ENCODE peak calls at places on chromosome 3, in nine cellular contexts. U is hippocampal formation; O is posterior cingulate gyrus; M is DMS153; B is A172; N is M059J; H is stimulated activated CD8-positive, alpha-beta memory T cell treated with anti-CD3 and anti-CD28 coated beads, Interleukin-2, amount 100 ng/mL, for 48 hours; X is EH; P is GM04504. G is an unnamed sample.

GRCh38 chr3:10420745-10421475 is 84.5 kb downstream of the ATP2B2 start:
- DNase-seq in H (no peak), P (no peak), O (no peak), B (no peak), X (no peak), N (no peak), M (no peak), U (no peak), G (no peak)

GRCh38 chr3:189103208-189103607 is 68.6 kb upstream of the TPRG1 start:
- DNase-seq in O (no peak), N (no peak), M (no peak), P (no peak), X (no peak), H (no peak), U (no peak), B (no peak), G (no peak)

GRCh38 chr3:141328286-141329166 is 39.8 kb upstream of the ZBTB38 start:
- DNase-seq in M (no peak), X (no peak), U (no peak), B (no peak), N (peak; percentile 35), O (no peak), H (no peak), P (no peak), G (no peak)

GRCh38 chr3:100637197-100637631 is 27.8 kb downstream of the ADGRG7 start:
- DNase-seq in M (no peak), B (peak; percentile 42), U (no peak), P (no peak), H (no peak), N (peak; percentile 54), O (no peak), X (peak; percentile 45), G (no peak)

GRCh38 chr3:23170306-23170705 is 32.8 kb upstream of the UBE2E2 start:
- DNase-seq in B (peak; percentile 16), P (no peak), M (no peak), H (no peak), O (no peak), N (peak; percentile 11), U (no peak), X (peak; percentile 38), G (no peak)

GRCh38 chr3:127628788-127629456 is at the start of gene PODXL2:
- DNase-seq in H (no peak), M (peak; percentile 42), U (peak; percentile 22), O (peak; percentile 43), B (no peak), N (peak; percentile 53), P (no peak), X (peak; percentile 67), G (no peak)

GRCh38 chr3:38720465-38720864 is 71.0 kb upstream of the SCN5A start:
- DNase-seq in M (no peak), O (no peak), H (no peak), X (no peak), P (no peak), N (no peak), U (no peak), B (no peak), G (no peak)

GRCh38 chr3:134315286-134316106 is 58.8 kb downstream of the AMOTL2 start:
- DNase-seq in X (peak; percentile 93), H (no peak), B (peak; percentile 77), N (peak; percentile 82), M (no peak), O (peak; percentile 20), P (no peak), U (no peak), G (no peak)

GRCh38 chr3:11091791-11092190 is 62.5 kb upstream of the HRH1 start:
- DNase-seq in P (no peak), M (no peak), B (no peak), N (no peak), O (no peak), U (no peak), H (no peak), X (no peak), G (no peak)

GRCh38 chr3:45506751-45507391 is 87.7 kb upstream of the LIMD1 start:
- DNase-seq in U (no peak), M (no peak), P (no peak), B (no peak), O (no peak), N (peak; percentile 19), X (no peak), H (no peak), G (no peak)

GRCh38 chr3:116135462-116135861 is 309.8 kb downstream of the LSAMP start:
- DNase-seq in H (no peak), X (peak; percentile 48), B (peak; percentile 81), U (peak; percentile 28), M (no peak), O (no peak), P (peak; percentile 80), N (peak; percentile 91), G (peak; percentile 18)

GRCh38 chr3:165195628-165196576 is at the start of gene SLITRK3:
- DNase-seq in U (peak; percentile 41), P (no peak), M (no peak), N (no peak), H (no peak), B (no peak), X (no peak), O (no peak), G (no peak)

GRCh38 chr3:105967117-105967516 is 98.3 kb upstream of the CBLB start:
- DNase-seq in O (no peak), X (peak; percentile 91), U (no peak), M (no peak), H (no peak), P (peak; percentile 30), B (peak; percentile 67), N (peak; percentile 92), G (no peak)

GRCh38 chr3:154356009-154356408 is 31.7 kb upstream of the DHX36 start:
- DNase-seq in H (no peak), N (no peak), U (no peak), P (no peak), M (no peak), O (no peak), X (no peak), B (peak; percentile 25), G (no peak)

GRCh38 chr3:37223084-37223975 is 48.9 kb upstream of the LRRFIP2 start:
- DNase-seq in N (peak; percentile 90), B (peak; percentile 70), M (no peak), P (no peak), H (no peak), U (no peak), X (peak; percentile 80), O (no peak), G (no peak)

GRCh38 chr3:72661115-72661457 is 187.2 kb downstream of the SHQ1 start:
- DNase-seq in X (peak; percentile 80), P (peak; percentile 77), N (peak; percentile 92), M (peak; percentile 55), H (no peak), B (peak; percentile 89), O (peak; percentile 56), U (peak; percentile 22), G (no peak)

GRCh38 chr3:132535575-132536441 is 61.3 kb upstream of the ACKR4 start:
- DNase-seq in N (peak; percentile 74), X (peak; percentile 87), M (peak; percentile 27), O (no peak), H (peak; percentile 32), U (peak; percentile 45), P (peak; percentile 70), B (peak; percentile 74), G (peak; percentile 7)

GRCh38 chr3:35723480-35724097 is 84.3 kb downstream of the ARPP21 start:
- DNase-seq in O (no peak), H (no peak), U (no peak), X (no peak), M (no peak), B (no peak), N (no peak), P (no peak), G (no peak)

GRCh38 chr3:98954806-98955205 is 53.3 kb upstream of the DCBLD2 start:
- DNase-seq in U (no peak), O (no peak), M (no peak), P (peak; percentile 45), X (peak; percentile 51), N (peak; percentile 50), B (peak; percentile 68), H (no peak), G (no peak)

GRCh38 chr3:10327592-10327991 is 6.7 kb upstream of the SEC13 start:
- DNase-seq in M (no peak), P (no peak), N (no peak), O (no peak), H (no peak), B (no peak), U (no peak), X (no peak), G (no peak)

GRCh38 chr3:128170866-128171516 is 17.7 kb downstream of the EEFSEC start:
- DNase-seq in M (peak; percentile 50), U (peak; percentile 66), O (no peak), X (peak; percentile 83), B (peak; percentile 61), P (peak; percentile 75), N (peak; percentile 67), H (no peak), G (peak; percentile 32)

GRCh38 chr3:38131621-38132369 is 5.1 kb downstream of the ACAA1 start:
- DNase-seq in P (no peak), M (no peak), B (no peak), U (no peak), N (no peak), O (no peak), X (peak; percentile 43), H (no peak), G (no peak)

GRCh38 chr3:171542976-171543375 is 82.8 kb upstream of the TNIK start:
- DNase-seq in O (no peak), H (no peak), P (no peak), N (no peak), B (no peak), X (no peak), U (no peak), M (peak; percentile 18), G (no peak)

GRCh38 chr3:127833281-127834032 is 11.1 kb upstream of the MGLL start:
- DNase-seq in B (no peak), U (no peak), N (no peak), M (no peak), O (no peak), H (no peak), P (no peak), X (no peak), G (no peak)

GRCh38 chr3:128307029-128307633 is 153.8 kb downstream of the EEFSEC start:
- DNase-seq in N (peak; percentile 18), H (no peak), X (peak; percentile 24), P (no peak), B (no peak), M (no peak), O (no peak), U (no peak), G (no peak)

GRCh38 chr3:193831495-193832455 is 238.8 kb downstream of the OPA1 start:
- DNase-seq in N (peak; percentile 100), B (peak; percentile 95), P (no peak), H (no peak), M (peak; percentile 82), X (no peak), U (peak; percentile 21), O (peak; percentile 56), G (peak; percentile 58)

GRCh38 chr3:34619990-34620389 is 821.6 kb downstream of the PDCD6IP start:
- DNase-seq in X (peak; percentile 2), M (no peak), H (no peak), B (no peak), P (no peak), O (no peak), U (no peak), N (no peak), G (no peak)

GRCh38 chr3:112143251-112143650 is 10.2 kb upstream of the GCSAM start:
- DNase-seq in X (peak; percentile 13), P (no peak), H (no peak), U (no peak), N (peak; percentile 49), M (no peak), B (no peak), O (no peak), G (no peak)

G was measured in amygdala.